ENCODE peak calls at places on chromosomes 3 and 15, in ten cellular contexts. Q is CD4-positive, CD25-positive, alpha-beta regulatory T cell; L is cardiac muscle cell; X is colonic mucosa; E is adrenal gland; T is heart right ventricle; F is tibial nerve; V is astrocyte; P is CD8-positive, alpha-beta T cell; U is NT2/D1. D is an unnamed sample.
A peak's percentile ranks its signal among the peaks of the same experiment; 100 is the strongest.

GRCh38 chr3:61996351-61996750 is 377.0 kb downstream of the FEZF2 start:
- DNase-seq in Q (no peak), L (no peak), X (no peak), E (no peak), T (no peak), F (no peak), V (no peak), P (no peak), U (no peak), D (no peak)

GRCh38 chr15:90664650-90665287 is 52.4 kb upstream of the BLM start:
- DNase-seq in Q (no peak), L (peak; percentile 61), X (peak; percentile 47), E (peak; percentile 61), T (peak; percentile 42), F (peak; percentile 50), V (no peak), P (no peak), U (no peak), D (no peak)

GRCh38 chr15:32641517-32642059 is at the start of gene SCG5:
- DNase-seq in Q (no peak), L (peak; percentile 69), X (peak; percentile 53), E (peak; percentile 24), T (no peak), F (no peak), V (peak; percentile 47), P (no peak), U (peak; percentile 60), D (peak; percentile 2)

GRCh38 chr3:101868534-101869464 is 19.5 kb downstream of the NFKBIZ start:
- DNase-seq in Q (no peak), L (peak; percentile 68), X (peak; percentile 84), E (no peak), T (peak; percentile 64), F (peak; percentile 54), V (peak; percentile 90), P (no peak), U (no peak), D (no peak)

GRCh38 chr15:98155356-98155755 is 194.9 kb downstream of the ARRDC4 start:
- DNase-seq in Q (no peak), L (no peak), X (no peak), E (no peak), T (no peak), F (no peak), V (peak; percentile 41), P (no peak), U (no peak), D (no peak)

GRCh38 chr15:100043069-100043641 is 298.6 kb downstream of the ADAMTS17 start:
- DNase-seq in Q (no peak), L (peak; percentile 76), X (no peak), E (peak; percentile 78), T (no peak), F (no peak), V (peak; percentile 87), P (no peak), U (no peak), D (no peak)

GRCh38 chr3:154149286-154149685 is 28.1 kb downstream of the ARHGEF26 start:
- DNase-seq in Q (no peak), L (no peak), X (no peak), E (no peak), T (no peak), F (no peak), V (no peak), P (no peak), U (no peak), D (peak; percentile 87)

GRCh38 chr15:100918690-100919480 is at the start of gene LRRK1:
- DNase-seq in Q (no peak), L (peak; percentile 59), X (peak; percentile 49), E (peak; percentile 16), T (peak; percentile 35), F (no peak), V (peak; percentile 49), P (no peak), U (no peak), D (peak; percentile 65)

GRCh38 chr3:56702487-56703315 is 19.6 kb upstream of the TASOR start:
- DNase-seq in Q (peak; percentile 46), L (peak; percentile 86), X (peak; percentile 61), E (peak; percentile 48), T (peak; percentile 57), F (peak; percentile 84), V (peak; percentile 52), P (peak; percentile 62), U (peak; percentile 42), D (peak; percentile 64)

GRCh38 chr3:100324044-100324443 is 10.5 kb upstream of the NIT2 start:
- DNase-seq in Q (no peak), L (no peak), X (no peak), E (no peak), T (no peak), F (no peak), V (no peak), P (no peak), U (no peak), D (no peak)

GRCh38 chr3:15382405-15382923 is 44.9 kb downstream of the METTL6 start:
- DNase-seq in Q (no peak), L (peak; percentile 17), X (no peak), E (no peak), T (no peak), F (no peak), V (no peak), P (no peak), U (no peak), D (no peak)

GRCh38 chr3:172591171-172591605 is 68.0 kb upstream of the TNFSF10 start:
- DNase-seq in Q (no peak), L (no peak), X (no peak), E (no peak), T (no peak), F (no peak), V (no peak), P (no peak), U (no peak), D (no peak)

GRCh38 chr3:32340039-32340438 is 51.6 kb upstream of the CMTM7 start:
- DNase-seq in Q (no peak), L (peak; percentile 74), X (no peak), E (peak; percentile 31), T (peak; percentile 17), F (peak; percentile 32), V (peak; percentile 34), P (peak; percentile 23), U (peak; percentile 43), D (peak; percentile 46)

GRCh38 chr3:176430244-176430893 is 766.9 kb downstream of the TBL1XR1 start:
- DNase-seq in Q (no peak), L (peak; percentile 71), X (no peak), E (no peak), T (peak; percentile 5), F (peak; percentile 33), V (peak; percentile 39), P (no peak), U (peak; percentile 35), D (peak; percentile 55)

GRCh38 chr3:196659901-196660351 is 20.4 kb downstream of the NRROS start:
- DNase-seq in Q (no peak), L (no peak), X (no peak), E (no peak), T (no peak), F (no peak), V (no peak), P (no peak), U (no peak), D (no peak)

GRCh38 chr3:113545594-113545993 is 13.2 kb downstream of the SIDT1 start:
- DNase-seq in Q (no peak), L (no peak), X (no peak), E (no peak), T (no peak), F (no peak), V (no peak), P (no peak), U (no peak), D (no peak)

GRCh38 chr3:149247025-149247710 is 25.5 kb upstream of the CP start:
- DNase-seq in Q (no peak), L (peak; percentile 18), X (no peak), E (no peak), T (no peak), F (no peak), V (peak; percentile 33), P (no peak), U (no peak), D (no peak)

DNA sequence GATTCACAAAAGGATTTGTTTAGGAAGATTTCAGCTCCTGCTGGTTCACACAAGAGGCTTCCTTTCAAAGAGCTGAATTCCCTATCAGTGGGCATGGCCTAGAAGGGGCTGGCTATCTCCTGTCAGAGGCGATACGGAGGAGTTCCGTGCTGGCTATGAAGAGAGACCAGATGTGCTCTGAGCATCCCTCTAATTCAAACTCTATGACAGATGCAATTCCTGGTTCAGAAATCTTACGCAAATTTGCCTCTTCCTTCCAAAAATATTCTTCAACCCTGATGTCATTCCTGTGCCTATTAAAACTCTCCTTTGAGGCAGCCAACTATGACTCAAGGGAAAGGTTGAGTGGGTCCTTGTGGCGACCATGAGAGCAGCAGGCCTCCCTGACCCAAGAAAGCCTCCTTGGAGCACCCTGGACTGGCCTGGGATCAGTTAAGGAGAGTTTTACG is 139.3 kb upstream of the HES1 start:
- DNase-seq in Q (no peak), L (no peak), X (no peak), E (no peak), T (no peak), F (no peak), V (peak; percentile 42), P (no peak), U (peak; percentile 72), D (no peak)
- H3K9me3 ChIP-seq in Q (no peaks in the 10 kb centered on the region), L (no peaks in the 10 kb centered on the region), X (no peaks in the 10 kb centered on the region), E (no peaks in the 10 kb centered on the region), T (no peaks in the 10 kb centered on the region), F (no peaks in the 10 kb centered on the region), V (no peaks in the 10 kb centered on the region), P (no peaks in the 10 kb centered on the region), U (no peaks in the 10 kb centered on the region), D (no peaks in the 10 kb centered on the region)

DNA sequence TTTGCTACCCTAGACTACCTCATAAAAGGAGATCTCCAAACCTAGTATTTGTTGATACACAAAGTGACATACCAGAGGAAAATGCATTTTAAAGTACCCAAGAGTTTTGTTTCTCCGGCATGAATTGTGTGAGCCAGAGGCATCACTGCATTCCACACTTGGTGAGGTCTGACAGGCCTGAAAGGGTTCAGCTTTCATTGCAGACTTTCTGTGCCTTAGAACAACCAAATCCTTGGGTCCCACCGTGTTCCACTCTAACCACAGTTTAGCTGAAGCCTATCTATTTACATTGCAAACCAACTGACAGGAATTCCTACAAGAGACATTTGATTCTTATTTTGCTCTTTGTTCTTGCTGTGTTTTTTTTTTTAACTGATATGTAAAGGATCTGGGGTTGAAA is 21.0 kb upstream of the EID1 start:
- DNase-seq in Q (no peak), L (peak; percentile 30), X (no peak), E (no peak), T (no peak), F (no peak), V (peak; percentile 36), P (no peak), U (peak; percentile 70), D (no peak)
- H3K9me3 ChIP-seq in Q (no peaks in the 10 kb centered on the region), L (no peaks in the 10 kb centered on the region), X (no peaks in the 10 kb centered on the region), E (no peaks in the 10 kb centered on the region), T (no peaks in the 10 kb centered on the region), F (no peaks in the 10 kb centered on the region), V (no peaks in the 10 kb centered on the region), P (no peaks in the 10 kb centered on the region), U (peaks cover 8% of the 10 kb centered on the region), D (no peaks in the 10 kb centered on the region)

GRCh38 chr15:20409247-20409646 is 132.4 kb downstream of the GOLGA6L6 start:
- DNase-seq in Q (no peak), L (no peak), X (no peak), E (no peak), T (no peak), F (no peak), V (no peak), P (no peak), U (no peak), D (no peak)
- H3K9me3 ChIP-seq in Q (peaks cover 4% of the 10 kb centered on the region), L (peaks cover 7% of the 10 kb centered on the region), X (peaks cover 3% of the 10 kb centered on the region), E (no peaks in the 10 kb centered on the region), T (peaks cover 19% of the 10 kb centered on the region), F (peaks cover 21% of the 10 kb centered on the region), V (peaks cover 5% of the 10 kb centered on the region), P (no peaks in the 10 kb centered on the region), U (peaks cover 5% of the 10 kb centered on the region), D (peaks cover 27% of the 10 kb centered on the region)

GRCh38 chr3:180776433-180776832 is 97.1 kb upstream of the CCDC39 start:
- DNase-seq in Q (no peak), L (no peak), X (no peak), E (no peak), T (no peak), F (no peak), V (no peak), P (no peak), U (no peak), D (no peak)
- H3K9me3 ChIP-seq in Q (peaks cover 9% of the 10 kb centered on the region), L (no peaks in the 10 kb centered on the region), X (no peaks in the 10 kb centered on the region), E (peaks cover 12% of the 10 kb centered on the region), T (peaks cover 33% of the 10 kb centered on the region), F (peaks cover 63% of the 10 kb centered on the region), V (peaks cover 5% of the 10 kb centered on the region), P (no peaks in the 10 kb centered on the region), U (peaks cover 38% of the 10 kb centered on the region), D (peaks cover 4% of the 10 kb centered on the region)